ENCODE peak calls at places on chromosome 1, in seven cellular contexts. N, G, Y, T, X, U and Q are unnamed samples.

GRCh38 chr1:31413405-31414005 is 492 bp downstream of the SERINC2 start:
- DNase-seq in Y (peak), T (peak), G (peak), U (no peak), N (no peak), X (peak), Q (peak)

GRCh38 chr1:86018311-86018923 is 138.2 kb downstream of the COL24A1 start:
- DNase-seq in Y (peak), N (peak), T (peak), X (no peak), G (peak), U (no peak), Q (peak)

GRCh38 chr1:42845866-42846256 is 552 bp upstream of the ZNF691 start:
- DNase-seq in X (no peak), N (no peak), T (no peak), Y (no peak), U (no peak), G (no peak), Q (peak)

GRCh38 chr1:176779655-176780328 is 316.8 kb downstream of the PAPPA2 start:
- DNase-seq in T (no peak), N (no peak), U (no peak), X (peak), Y (no peak), G (no peak), Q (no peak)

GRCh38 chr1:239317948-239318347 is 68.4 kb upstream of the CHRM3 start:
- DNase-seq in X (no peak), U (no peak), N (no peak), G (no peak), T (no peak), Y (no peak), Q (no peak)

GRCh38 chr1:228264100-228264816 is 56.4 kb downstream of the OBSCN start:
- DNase-seq in T (no peak), X (no peak), U (no peak), N (no peak), Y (no peak), G (no peak), Q (no peak)

GRCh38 chr1:195045072-195045471 is 1563.2 kb downstream of the KCNT2 start:
- DNase-seq in Y (no peak), N (no peak), U (no peak), T (no peak), X (no peak), G (no peak), Q (no peak)

GRCh38 chr1:177927021-177927596 is 42.7 kb downstream of the SEC16B start:
- DNase-seq in U (no peak), X (no peak), G (peak), Y (peak), N (no peak), T (peak), Q (no peak)

GRCh38 chr1:21929951-21930615 is 7.0 kb downstream of the HSPG2 start:
- DNase-seq in T (no peak), U (no peak), N (no peak), X (no peak), Y (no peak), G (no peak), Q (no peak)

GRCh38 chr1:87812881-87813577 is 484.3 kb downstream of the LMO4 start:
- DNase-seq in G (no peak), N (peak), T (no peak), Y (no peak), U (no peak), X (no peak), Q (no peak)

GRCh38 chr1:93666613-93667384 is 14.8 kb downstream of the BCAR3 start:
- DNase-seq in T (peak), X (no peak), U (no peak), N (no peak), G (no peak), Y (no peak), Q (no peak)

GRCh38 chr1:102500795-102501194 is 504.1 kb upstream of the OLFM3 start:
- DNase-seq in N (no peak), G (no peak), T (no peak), U (no peak), Y (no peak), X (no peak), Q (peak)

GRCh38 chr1:218779341-218779831 is 394.3 kb upstream of the LYPLAL1 start:
- DNase-seq in G (peak), U (no peak), T (peak), X (no peak), Y (no peak), N (no peak), Q (no peak)

GRCh38 chr1:45863117-45863670 is 59.8 kb downstream of the MAST2 start:
- DNase-seq in X (no peak), N (peak), U (no peak), Y (no peak), G (no peak), T (no peak), Q (peak)

GRCh38 chr1:205192287-205192686 is 19.2 kb downstream of the DSTYK start:
- DNase-seq in N (no peak), T (no peak), Y (no peak), X (no peak), U (no peak), G (no peak), Q (peak)

GRCh38 chr1:3433596-3434320 is 20.7 kb upstream of the ARHGEF16 start:
- DNase-seq in Y (no peak), X (no peak), G (no peak), N (no peak), T (no peak), U (no peak), Q (no peak)

GRCh38 chr1:161082996-161083742 is 6.2 kb downstream of the NECTIN4 start:
- DNase-seq in X (peak), N (no peak), Y (peak), U (no peak), T (peak), G (peak), Q (peak)

GRCh38 chr1:35524106-35524505 is 33.1 kb downstream of the KIAA0319L start:
- DNase-seq in U (no peak), G (no peak), Y (no peak), X (no peak), N (no peak), T (no peak), Q (no peak)

GRCh38 chr1:156709743-156710489 is 4.5 kb upstream of the CRABP2 start:
- DNase-seq in G (no peak), X (peak), N (no peak), Y (no peak), U (no peak), T (peak), Q (peak)

GRCh38 chr1:17045623-17046022 is 8.2 kb downstream of the SDHB start:
- DNase-seq in U (no peak), Y (no peak), N (no peak), T (no peak), X (no peak), G (no peak), Q (no peak)

GRCh38 chr1:116448785-116449385 is 75.8 kb downstream of the ATP1A1 start:
- DNase-seq in Y (no peak), N (no peak), U (no peak), T (peak), X (no peak), G (no peak), Q (peak)

GRCh38 chr1:91790296-91790851 is 95.6 kb downstream of the TGFBR3 start:
- DNase-seq in T (no peak), N (no peak), Y (no peak), G (no peak), U (no peak), X (no peak), Q (peak)

GRCh38 chr1:5485968-5486665 is 506.1 kb downstream of the NPHP4 start:
- DNase-seq in T (no peak), G (no peak), N (no peak), Y (no peak), U (no peak), X (no peak), Q (peak)

GRCh38 chr1:241411056-241411775 is 54.2 kb upstream of the RGS7 start:
- DNase-seq in G (peak), X (no peak), U (no peak), Y (no peak), T (peak), N (no peak), Q (peak)

GRCh38 chr1:231041705-231042261 is 1.7 kb upstream of the FAM89A start:
- DNase-seq in G (no peak), X (no peak), U (no peak), Y (no peak), T (no peak), N (no peak), Q (no peak)

GRCh38 chr1:177306019-177306415 is 135.3 kb downstream of the BRINP2 start:
- DNase-seq in X (no peak), T (no peak), U (no peak), G (no peak), N (no peak), Y (no peak), Q (no peak)

GRCh38 chr1:147757015-147757990 is 3.1 kb downstream of the GJA5 start:
- DNase-seq in T (peak), X (no peak), G (no peak), U (no peak), N (no peak), Y (no peak), Q (no peak)

GRCh38 chr1:12065872-12066271 is 2.8 kb downstream of the TNFRSF8 start:
- DNase-seq in U (no peak), G (no peak), N (no peak), Y (no peak), X (no peak), T (no peak), Q (no peak)

GRCh38 chr1:69913967-69914366 is 291.4 kb downstream of the LRRC40 start:
- DNase-seq in N (no peak), U (no peak), G (no peak), Y (peak), T (peak), X (no peak), Q (no peak)

GRCh38 chr1:52670599-52670998 is 27.5 kb downstream of the COA7 start:
- DNase-seq in U (no peak), T (no peak), Y (no peak), N (no peak), G (no peak), X (no peak), Q (no peak)

GRCh38 chr1:200780545-200781444 is 42.1 kb downstream of the CAMSAP2 start:
- DNase-seq in N (no peak), T (peak), Y (peak), U (no peak), G (no peak), X (no peak), Q (no peak)